ENCODE peak calls at places on chromosomes 16 and 17, in four cellular contexts. One of them, this sample, is unnamed.

GRCh38 chr16:83967838-83968482 is at the start of gene NECAB2:
- DNase-seq in activated CD4-positive, alpha-beta T cell treated with anti-CD3 and anti-CD28 coated beads, Interleukin-2, amount 50 U/mL, for 1 hour: no peak
- DNase-seq in ACHN: peak
- DNase-seq in nephron progenitor cell: peak
- DNase-seq in this sample: no peak

GRCh38 chr17:58947411-58948208 is 159.1 kb downstream of the TRIM37 start:
- DNase-seq in ACHN: no peak
- DNase-seq in activated CD4-positive, alpha-beta T cell treated with anti-CD3 and anti-CD28 coated beads, Interleukin-2, amount 50 U/mL, for 1 hour: no peak
- DNase-seq in nephron progenitor cell: no peak
- DNase-seq in this sample: no peak

GRCh38 chr16:85210423-85211169 is 98.3 kb upstream of the CIBAR2 start:
- DNase-seq in nephron progenitor cell: no peak
- DNase-seq in ACHN: peak
- DNase-seq in activated CD4-positive, alpha-beta T cell treated with anti-CD3 and anti-CD28 coated beads, Interleukin-2, amount 50 U/mL, for 1 hour: no peak
- DNase-seq in this sample: no peak

GRCh38 chr16:85829751-85830445 is 30.4 kb downstream of the COX4I1 start:
- DNase-seq in activated CD4-positive, alpha-beta T cell treated with anti-CD3 and anti-CD28 coated beads, Interleukin-2, amount 50 U/mL, for 1 hour: no peak
- DNase-seq in nephron progenitor cell: no peak
- DNase-seq in ACHN: no peak
- DNase-seq in this sample: no peak

GRCh38 chr17:75301031-75301430 is 11.8 kb upstream of the SLC25A19 start:
- DNase-seq in activated CD4-positive, alpha-beta T cell treated with anti-CD3 and anti-CD28 coated beads, Interleukin-2, amount 50 U/mL, for 1 hour: no peak
- DNase-seq in ACHN: no peak
- DNase-seq in nephron progenitor cell: no peak
- DNase-seq in this sample: no peak

GRCh38 chr17:76268015-76268749 is 3.0 kb downstream of the UBALD2 start:
- DNase-seq in nephron progenitor cell: no peak
- DNase-seq in activated CD4-positive, alpha-beta T cell treated with anti-CD3 and anti-CD28 coated beads, Interleukin-2, amount 50 U/mL, for 1 hour: peak
- DNase-seq in ACHN: no peak
- DNase-seq in this sample: peak

GRCh38 chr16:74954763-74955162 is 30.2 kb downstream of the WDR59 start:
- DNase-seq in ACHN: no peak
- DNase-seq in activated CD4-positive, alpha-beta T cell treated with anti-CD3 and anti-CD28 coated beads, Interleukin-2, amount 50 U/mL, for 1 hour: no peak
- DNase-seq in nephron progenitor cell: no peak
- DNase-seq in this sample: no peak

GRCh38 chr16:89257757-89258465 is 40.4 kb downstream of the ZNF778 start:
- DNase-seq in activated CD4-positive, alpha-beta T cell treated with anti-CD3 and anti-CD28 coated beads, Interleukin-2, amount 50 U/mL, for 1 hour: no peak
- DNase-seq in nephron progenitor cell: no peak
- DNase-seq in ACHN: peak
- DNase-seq in this sample: no peak

GRCh38 chr17:7001562-7001961 is 5.7 kb downstream of the ALOX12 start:
- DNase-seq in nephron progenitor cell: peak
- DNase-seq in ACHN: peak
- DNase-seq in activated CD4-positive, alpha-beta T cell treated with anti-CD3 and anti-CD28 coated beads, Interleukin-2, amount 50 U/mL, for 1 hour: peak
- DNase-seq in this sample: no peak

GRCh38 chr17:4389079-4389478 is 22.6 kb upstream of the UBE2G1 start:
- DNase-seq in activated CD4-positive, alpha-beta T cell treated with anti-CD3 and anti-CD28 coated beads, Interleukin-2, amount 50 U/mL, for 1 hour: no peak
- DNase-seq in ACHN: no peak
- DNase-seq in nephron progenitor cell: no peak
- DNase-seq in this sample: no peak